ENCODE peak calls at places on chromosomes 11 and 22, in four cellular contexts. One of them, this sample, is unnamed. For H3K36me3, the result is how much of the 10 kb centered on the place peaks cover.

GRCh38 chr22:36580846-36581245 is 51.9 kb upstream of the EIF3D start:
- DNase-seq in HCT116: no peak
- DNase-seq in pancreas: no peak
- DNase-seq in kidney: peak
- DNase-seq in this sample: no peak

GRCh38 chr11:73962097-73962705 is 11.4 kb downstream of the DNAJB13 start:
- DNase-seq in HCT116: no peak
- DNase-seq in pancreas: no peak
- DNase-seq in kidney: peak
- DNase-seq in this sample: no peak

GRCh38 chr22:49971232-49972162 is 10.9 kb downstream of the PIM3 start:
- DNase-seq in HCT116: no peak
- DNase-seq in pancreas: no peak
- DNase-seq in kidney: peak
- DNase-seq in this sample: peak

GRCh38 chr11:70167723-70168404 is 35.2 kb upstream of the FADD start:
- DNase-seq in HCT116: no peak
- DNase-seq in pancreas: no peak
- DNase-seq in kidney: no peak
- DNase-seq in this sample: no peak

GRCh38 chr11:77089004-77089545 is 13.6 kb upstream of the OMP start:
- DNase-seq in HCT116: no peak
- DNase-seq in pancreas: peak
- DNase-seq in kidney: peak
- DNase-seq in this sample: no peak

GRCh38 chr11:118434553-118435232 is 1.6 kb upstream of the KMT2A start:
- DNase-seq in HCT116: no peak
- DNase-seq in pancreas: peak
- DNase-seq in kidney: peak
- DNase-seq in this sample: no peak

GRCh38 chr22:23226497-23226850 is 46.2 kb downstream of the BCR start:
- DNase-seq in HCT116: no peak
- DNase-seq in pancreas: no peak
- DNase-seq in kidney: no peak
- DNase-seq in this sample: no peak

GRCh38 chr11:2700415-2701211 is 819 bp upstream of the KCNQ1OT1 start:
- DNase-seq in HCT116: no peak
- DNase-seq in pancreas: peak
- DNase-seq in kidney: peak
- DNase-seq in this sample: no peak

GRCh38 chr11:12871251-12871650 is 137.9 kb upstream of the RASSF10 start:
- DNase-seq in HCT116: no peak
- DNase-seq in pancreas: no peak
- DNase-seq in kidney: no peak
- DNase-seq in this sample: no peak

GRCh38 chr11:118129475-118130196 is 23.0 kb downstream of the SCN4B start:
- DNase-seq in HCT116: no peak
- DNase-seq in pancreas: no peak
- DNase-seq in kidney: peak
- DNase-seq in this sample: no peak

GRCh38 chr22:22343603-22344276 is 99.2 kb downstream of the VPREB1 start:
- DNase-seq in HCT116: no peak
- DNase-seq in pancreas: no peak
- DNase-seq in kidney: no peak
- DNase-seq in this sample: no peak

GRCh38 chr11:102846292-102846691 is 2.9 kb upstream of the MMP3 start:
- DNase-seq in HCT116: no peak
- DNase-seq in pancreas: no peak
- DNase-seq in kidney: no peak
- DNase-seq in this sample: no peak

GRCh38 chr11:121352301-121352891 is 59.8 kb downstream of the SC5D start:
- DNase-seq in HCT116: no peak
- DNase-seq in pancreas: no peak
- DNase-seq in kidney: no peak
- DNase-seq in this sample: no peak

GRCh38 chr22:21866821-21867527 is 471 bp downstream of the MAPK1 start:
- DNase-seq in HCT116: no peak
- DNase-seq in pancreas: peak
- DNase-seq in kidney: peak
- DNase-seq in this sample: no peak

GRCh38 chr11:117084992-117085391 is 13.2 kb downstream of the SIK3 start:
- DNase-seq in HCT116: no peak
- DNase-seq in pancreas: no peak
- DNase-seq in kidney: no peak
- DNase-seq in this sample: no peak

GRCh38 chr11:35337136-35337918 is 82.0 kb downstream of the SLC1A2 start:
- DNase-seq in HCT116: peak
- DNase-seq in pancreas: no peak
- DNase-seq in kidney: no peak
- DNase-seq in this sample: no peak

GRCh38 chr22:49299821-49300231 is 527.8 kb downstream of the BRD1 start:
- DNase-seq in HCT116: no peak
- DNase-seq in pancreas: no peak
- DNase-seq in kidney: no peak
- DNase-seq in this sample: no peak

GRCh38 chr11:35059040-35059439 is 79.9 kb upstream of the CD44 start:
- DNase-seq in HCT116: no peak
- DNase-seq in pancreas: no peak
- DNase-seq in kidney: no peak
- DNase-seq in this sample: no peak

GRCh38 chr22:39954584-39955055 is 5.6 kb upstream of the TMA7B start:
- DNase-seq in HCT116: no peak
- DNase-seq in pancreas: no peak
- DNase-seq in kidney: no peak
- DNase-seq in this sample: peak

GRCh38 chr11:25981998-25982397 is 349.9 kb upstream of the ANO3 start:
- DNase-seq in HCT116: no peak
- DNase-seq in pancreas: no peak
- DNase-seq in kidney: no peak
- DNase-seq in this sample: peak

GRCh38 chr22:28002181-28002700 is 83.2 kb upstream of the PITPNB start:
- DNase-seq in HCT116: no peak
- DNase-seq in pancreas: no peak
- DNase-seq in kidney: peak
- DNase-seq in this sample: no peak

GRCh38 chr11:108324587-108324986 is 101.7 kb downstream of the ATM start:
- DNase-seq in HCT116: no peak
- DNase-seq in pancreas: no peak
- DNase-seq in kidney: no peak
- DNase-seq in this sample: no peak

GRCh38 chr22:43425976-43426785 is 14.4 kb downstream of the MPPED1 start:
- DNase-seq in HCT116: no peak
- DNase-seq in pancreas: no peak
- DNase-seq in kidney: peak
- DNase-seq in this sample: no peak

GRCh38 chr11:98495016-98495415 is 525.7 kb upstream of the CNTN5 start:
- DNase-seq in HCT116: no peak
- DNase-seq in pancreas: no peak
- DNase-seq in kidney: no peak
- DNase-seq in this sample: no peak

DNA sequence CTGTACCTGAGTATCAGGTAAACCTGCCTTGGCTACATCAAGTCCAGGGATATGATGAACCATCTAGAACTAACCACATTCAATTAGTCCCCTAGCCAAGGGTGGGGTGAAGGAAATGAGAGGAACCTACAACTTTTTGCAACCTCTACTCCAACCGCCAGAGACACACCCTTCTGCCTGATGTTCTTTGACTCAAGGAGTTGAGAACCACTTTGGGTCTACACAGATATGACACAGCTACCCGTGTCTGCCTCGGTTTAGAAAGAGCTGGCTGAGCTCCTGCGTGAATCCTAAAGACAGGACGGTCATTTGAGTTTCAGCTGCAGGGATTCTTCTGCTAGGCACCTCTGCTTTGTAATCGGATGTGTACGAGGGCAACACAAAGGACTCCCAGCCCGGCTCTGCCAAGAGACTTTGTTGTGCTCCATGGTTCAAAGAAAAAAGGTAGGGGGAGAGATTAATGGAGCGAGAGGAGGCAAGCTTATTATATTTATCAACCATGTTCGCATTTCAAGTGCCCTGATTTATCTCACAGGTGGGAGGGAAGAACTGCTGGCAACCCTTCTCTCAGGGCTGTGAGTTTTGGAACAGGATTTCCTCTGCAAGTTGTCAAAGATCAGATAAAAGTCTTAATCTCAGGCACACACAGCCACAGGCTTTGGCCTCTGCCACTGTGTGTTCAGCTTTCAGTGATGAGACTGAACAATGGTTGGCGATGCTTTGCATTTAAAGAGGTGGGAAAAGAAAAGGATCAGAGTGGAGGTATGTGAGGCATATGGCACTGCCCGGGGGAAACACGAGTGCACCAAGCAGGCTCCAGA is 35.1 kb downstream of the FLI1 start:
- DNase-seq in HCT116: no peak
- DNase-seq in pancreas: no peak
- DNase-seq in kidney: no peak
- DNase-seq in this sample: no peak
- H3K36me3 ChIP-seq in HCT116: under half
- H3K36me3 ChIP-seq in pancreas: under half
- H3K36me3 ChIP-seq in kidney: under half
- H3K36me3 ChIP-seq in this sample: under half

GRCh38 chr11:65854871-65855837 is 2.8 kb downstream of the CFL1 start:
- DNase-seq in HCT116: no peak
- DNase-seq in pancreas: peak
- DNase-seq in kidney: no peak
- DNase-seq in this sample: no peak

GRCh38 chr11:65853249-65853979 is 4.6 kb downstream of the CFL1 start:
- DNase-seq in HCT116: no peak
- DNase-seq in pancreas: no peak
- DNase-seq in kidney: no peak
- DNase-seq in this sample: no peak

GRCh38 chr11:65855927-65856363 is 2.0 kb downstream of the CFL1 start:
- DNase-seq in HCT116: no peak
- DNase-seq in pancreas: peak
- DNase-seq in kidney: no peak
- DNase-seq in this sample: no peak

GRCh38 chr11:65852508-65853248 is 5.3 kb downstream of the CFL1 start:
- DNase-seq in HCT116: no peak
- DNase-seq in pancreas: peak
- DNase-seq in kidney: peak
- DNase-seq in this sample: no peak

GRCh38 chr11:65854161-65854592 is 3.8 kb downstream of the CFL1 start:
- DNase-seq in HCT116: no peak
- DNase-seq in pancreas: peak
- DNase-seq in kidney: no peak
- DNase-seq in this sample: no peak
- H3K36me3 ChIP-seq in HCT116: half or more
- H3K36me3 ChIP-seq in pancreas: under half
- H3K36me3 ChIP-seq in kidney: under half
- H3K36me3 ChIP-seq in this sample: half or more

DNA sequence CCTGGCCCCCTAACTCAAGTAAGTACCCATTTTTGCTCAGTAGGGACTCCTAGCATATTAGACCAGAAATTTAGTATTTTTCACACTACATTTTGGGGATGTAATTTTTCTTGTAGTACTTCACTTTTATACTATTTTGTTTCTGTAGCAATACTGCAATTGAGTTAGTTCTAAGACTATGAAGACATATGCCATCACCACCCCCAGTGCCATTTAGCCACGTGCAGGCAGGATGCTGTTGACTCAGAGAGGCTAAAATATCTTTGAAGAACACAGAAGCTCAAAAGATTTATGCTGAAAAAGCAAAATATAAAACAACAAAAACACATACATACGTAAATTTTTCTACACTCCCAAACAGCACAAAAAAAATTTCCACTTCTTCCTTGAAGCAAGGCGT is 29.1 kb upstream of the DLAT start:
- DNase-seq in HCT116: no peak
- DNase-seq in pancreas: no peak
- DNase-seq in kidney: no peak
- DNase-seq in this sample: no peak
- H3K36me3 ChIP-seq in HCT116: under half
- H3K36me3 ChIP-seq in pancreas: half or more
- H3K36me3 ChIP-seq in kidney: under half
- H3K36me3 ChIP-seq in this sample: under half

DNA sequence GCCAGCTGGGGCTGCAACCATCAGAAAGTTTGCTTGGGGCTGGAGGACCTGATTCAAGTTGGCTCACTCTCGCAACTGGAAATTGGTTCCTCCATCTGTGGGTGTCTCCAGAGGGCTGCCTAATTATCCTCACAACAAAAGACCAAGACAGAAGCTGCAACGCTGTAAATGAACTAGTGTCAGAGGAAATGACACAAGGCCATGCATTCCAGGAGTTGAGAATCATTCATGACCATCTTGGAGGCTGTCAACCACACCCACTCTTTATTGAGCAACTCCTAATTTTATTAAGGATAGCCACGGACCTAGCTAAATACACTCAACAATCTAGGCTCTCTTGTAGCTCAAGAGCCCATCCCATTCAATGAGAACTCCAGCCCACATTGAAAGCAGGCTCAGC is 1060.8 kb downstream of the OPCML start:
- DNase-seq in HCT116: no peak
- DNase-seq in pancreas: no peak
- DNase-seq in kidney: no peak
- DNase-seq in this sample: no peak
- H3K36me3 ChIP-seq in HCT116: under half
- H3K36me3 ChIP-seq in pancreas: under half
- H3K36me3 ChIP-seq in kidney: under half
- H3K36me3 ChIP-seq in this sample: under half

This sample was measured in HAP-1.